ENCODE peak calls at places on chromosomes 5 and 9, in four cellular contexts. S, C, G and V are unnamed samples.

GRCh38 chr5:83036991-83037390 is 40.2 kb downstream of the TMEM167A start:
- DNase-seq in G (peak; percentile 27), C (no peak), S (no peak), V (no peak)

GRCh38 chr9:96618209-96619108 is 1.2 kb downstream of the CDC14B start:
- DNase-seq in G (peak; percentile 58), S (peak; percentile 13), C (peak; percentile 27), V (no peak)

GRCh38 chr5:36792560-36793180 is 83.9 kb upstream of the NIPBL start:
- DNase-seq in S (no peak), C (no peak), G (no peak), V (no peak)

GRCh38 chr5:73412597-73412988 is 36.0 kb downstream of the FOXD1 start:
- DNase-seq in G (no peak), S (no peak), C (no peak), V (no peak)

GRCh38 chr9:134293031-134293521 is 33.2 kb upstream of the RXRA start:
- DNase-seq in G (no peak), S (no peak), C (no peak), V (no peak)

GRCh38 chr5:99010294-99010693 is 81.5 kb upstream of the CHD1 start:
- DNase-seq in C (no peak), G (no peak), S (no peak), V (no peak)

GRCh38 chr5:135497971-135498661 is 37.6 kb downstream of the NEUROG1 start:
- DNase-seq in G (no peak), S (no peak), C (no peak), V (no peak)

GRCh38 chr5:175516933-175517823 is 38.8 kb downstream of the SFXN1 start:
- DNase-seq in G (peak; percentile 18), S (peak; percentile 49), C (no peak), V (no peak)

GRCh38 chr5:40027395-40027794 is 602.6 kb upstream of the DAB2 start:
- DNase-seq in C (no peak), G (no peak), S (no peak), V (no peak)

GRCh38 chr5:96752341-96753016 is 55.3 kb downstream of the ERAP1 start:
- DNase-seq in G (peak; percentile 77), C (peak; percentile 62), S (peak; percentile 56), V (no peak)

GRCh38 chr5:75368391-75368790 is 31.4 kb downstream of the HMGCR start:
- DNase-seq in G (peak; percentile 57), C (no peak), S (no peak), V (no peak)

GRCh38 chr9:5089737-5090136 is 95.7 kb downstream of the INSL6 start:
- DNase-seq in C (peak; percentile 60), S (no peak), G (no peak), V (no peak)

GRCh38 chr9:95077053-95077765 is 240.3 kb downstream of the FANCC start:
- DNase-seq in C (no peak), S (no peak), G (no peak), V (no peak)

GRCh38 chr5:72692273-72692672 is 124.2 kb upstream of the TNPO1 start:
- DNase-seq in C (no peak), S (no peak), G (peak; percentile 49), V (no peak)

GRCh38 chr5:34571380-34572041 is 84.6 kb upstream of the RAI14 start:
- DNase-seq in G (peak; percentile 71), C (no peak), S (no peak), V (no peak)

GRCh38 chr5:142494119-142494518 is 169.3 kb upstream of the SPRY4 start:
- DNase-seq in S (no peak), G (no peak), C (no peak), V (no peak)

GRCh38 chr5:148776780-148777179 is 49.6 kb upstream of the ADRB2 start:
- DNase-seq in G (peak; percentile 19), C (no peak), S (peak; percentile 16), V (no peak)

GRCh38 chr5:132472431-132472830 is 18.1 kb downstream of the IRF1 start:
- DNase-seq in C (no peak), G (no peak), S (no peak), V (no peak)

GRCh38 chr9:96621619-96622018 is 2.0 kb upstream of the CDC14B start:
- DNase-seq in C (no peak), S (no peak), G (peak; percentile 42), V (no peak)

GRCh38 chr5:67414712-67415111 is 218.1 kb upstream of the CD180 start:
- DNase-seq in G (peak; percentile 57), C (no peak), S (no peak), V (no peak)

GRCh38 chr5:55771175-55771655 is 33.4 kb downstream of the DDX4 start:
- DNase-seq in S (no peak), G (peak; percentile 3), C (no peak), V (no peak)

GRCh38 chr5:180100621-180101450 is 29.3 kb upstream of the RNF130 start:
- DNase-seq in S (no peak), C (no peak), G (no peak), V (no peak)

GRCh38 chr5:103923616-103924168 is 361.1 kb upstream of the NUDT12 start:
- DNase-seq in S (no peak), C (no peak), G (no peak), V (no peak)

GRCh38 chr5:17156463-17156862 is 61.0 kb upstream of the BASP1 start:
- DNase-seq in S (no peak), C (no peak), G (no peak), V (no peak)

GRCh38 chr5:133343196-133343595 is 269.1 kb downstream of the FSTL4 start:
- DNase-seq in G (no peak), S (no peak), C (no peak), V (no peak)

GRCh38 chr9:95143591-95144561 is 173.6 kb downstream of the FANCC start:
- DNase-seq in G (peak; percentile 92), S (no peak), C (no peak), V (no peak)